ENCODE peak calls at places on chromosomes 2 and 18, in ten cellular contexts. M is activated CD8-positive, alpha-beta memory T cell treated with anti-CD3 and anti-CD28 coated beads, Interleukin-2, amount 50 U/mL, for 4 hours; I is activated gamma-delta T cell treated with Interleukin-2 at 50 U/mL for 16 hours; L is WTC11; U is effector CD4-positive, alpha-beta T cell; Y is T1000; C is iris pigment epithelial cell; H is B cell; W is GDM1; T is NCI-H1092. R is an unnamed sample.

GRCh38 chr2:68251855-68252406 is 401 bp downstream of the PPP3R1 start:
- DNase-seq in M (peak; percentile 53), H (peak; percentile 60), Y (no peak), C (no peak), U (peak; percentile 28), W (no peak), L (peak; percentile 40), T (peak; percentile 7), I (peak; percentile 41), R (no peak)

GRCh38 chr18:44939037-44939665 is 258.5 kb downstream of the SETBP1 start:
- DNase-seq in W (no peak), Y (no peak), L (no peak), C (peak; percentile 3), U (no peak), I (no peak), M (no peak), H (no peak), T (no peak), R (no peak)

GRCh38 chr2:14881663-14882327 is 249.3 kb downstream of the LRATD1 start:
- DNase-seq in C (no peak), W (no peak), H (no peak), M (no peak), Y (no peak), T (no peak), U (no peak), I (no peak), L (no peak), R (no peak)

GRCh38 chr18:22983175-22983574 is 50.0 kb downstream of the RBBP8 start:
- DNase-seq in I (no peak), L (no peak), H (no peak), C (peak; percentile 64), U (no peak), W (no peak), Y (no peak), M (no peak), T (no peak), R (peak; percentile 14)

GRCh38 chr2:175805442-175806114 is 196.5 kb downstream of the LNPK start:
- DNase-seq in W (no peak), M (no peak), C (no peak), H (no peak), T (no peak), L (no peak), I (no peak), Y (peak; percentile 4), U (no peak), R (no peak)

GRCh38 chr2:128625966-128626757 is 307.5 kb upstream of the HS6ST1 start:
- DNase-seq in C (no peak), M (no peak), W (no peak), I (no peak), Y (no peak), L (no peak), T (no peak), U (no peak), H (no peak), R (no peak)

GRCh38 chr2:137948894-137949293 is 15.4 kb upstream of the HNMT start:
- DNase-seq in U (no peak), I (no peak), C (no peak), H (no peak), M (no peak), W (no peak), L (no peak), T (no peak), Y (no peak), R (no peak)

GRCh38 chr2:201403904-201404303 is 46.8 kb upstream of the FLACC1 start:
- DNase-seq in M (no peak), C (peak; percentile 57), T (no peak), I (no peak), Y (no peak), L (no peak), H (no peak), U (no peak), W (no peak), R (no peak)

GRCh38 chr2:166411473-166412230 is 35.9 kb upstream of the SCN9A start:
- DNase-seq in H (no peak), I (no peak), C (peak; percentile 82), L (no peak), U (no peak), Y (no peak), M (no peak), T (no peak), W (no peak), R (no peak)

GRCh38 chr2:70091364-70091763 is 4.1 kb downstream of the PCBP1 start:
- DNase-seq in T (no peak), Y (no peak), C (no peak), I (no peak), W (no peak), H (no peak), M (no peak), L (no peak), U (no peak), R (no peak)